ENCODE peak calls at places on chromosomes 6 and 20, in six cellular contexts. L is SK-N-SH, I is H1, W is K562, T is HCT116, Q is HepG2. G is an unnamed sample.

GRCh38 chr6:25166955-25167753 is 112.0 kb upstream of the CARMIL1 start:
- DNase-seq in L (peak), I (no peak), W (no peak), T (no peak), Q (no peak), G (no peak)

GRCh38 chr6:155628315-155628714 is 172.7 kb upstream of the NOX3 start:
- DNase-seq in L (no peak), I (no peak), W (peak), T (no peak), Q (no peak), G (no peak)

GRCh38 chr6:123091091-123091895 is 95.3 kb downstream of the CLVS2 start:
- DNase-seq in L (peak), I (no peak), W (no peak), T (no peak), Q (peak), G (no peak)

GRCh38 chr6:105791569-105792318 is 294.4 kb upstream of the PRDM1 start:
- DNase-seq in L (no peak), I (no peak), W (no peak), T (no peak), Q (no peak), G (no peak)

GRCh38 chr6:142566628-142567396 is 265.0 kb downstream of the ADGRG6 start:
- DNase-seq in L (peak), I (peak), W (peak), T (peak), Q (peak), G (peak)

GRCh38 chr6:153989989-153990388 is 49.1 kb upstream of the OPRM1 start:
- DNase-seq in L (no peak), I (no peak), W (no peak), T (no peak), Q (peak), G (no peak)

GRCh38 chr6:11500008-11500407 is 37.5 kb upstream of the TMEM170B start:
- DNase-seq in L (no peak), I (no peak), W (no peak), T (no peak), Q (no peak), G (no peak)

GRCh38 chr6:4891171-4891570 is 112.7 kb downstream of the RPP40 start:
- DNase-seq in L (no peak), I (no peak), W (no peak), T (no peak), Q (no peak), G (no peak)

GRCh38 chr20:46308258-46309157 is at the start of gene CDH22:
- DNase-seq in L (peak), I (no peak), W (peak), T (peak), Q (peak), G (peak)

GRCh38 chr6:42562788-42563187 is 1.0 kb upstream of the UBR2 start:
- DNase-seq in L (no peak), I (no peak), W (no peak), T (no peak), Q (no peak), G (no peak)

GRCh38 chr6:2190661-2191389 is 54.6 kb downstream of the GMDS start:
- DNase-seq in L (peak), I (no peak), W (no peak), T (no peak), Q (no peak), G (no peak)

GRCh38 chr6:44627091-44627878 is 239.8 kb downstream of the CDC5L start:
- DNase-seq in L (no peak), I (no peak), W (no peak), T (no peak), Q (no peak), G (no peak)

GRCh38 chr6:29146154-29146553 is 24.6 kb upstream of the OR2J2 start:
- DNase-seq in L (no peak), I (no peak), W (no peak), T (no peak), Q (peak), G (no peak)

GRCh38 chr6:71383891-71384489 is 95.4 kb downstream of the OGFRL1 start:
- DNase-seq in L (peak), I (no peak), W (peak), T (peak), Q (peak), G (no peak)

GRCh38 chr20:31785089-31785488 is 34.1 kb upstream of the MYLK2 start:
- DNase-seq in L (no peak), I (no peak), W (no peak), T (no peak), Q (no peak), G (no peak)

GRCh38 chr6:129186988-129187387 is 304.1 kb downstream of the LAMA2 start:
- DNase-seq in L (no peak), I (no peak), W (no peak), T (peak), Q (no peak), G (no peak)

GRCh38 chr6:32212076-32212760 is 11.6 kb downstream of the NOTCH4 start:
- DNase-seq in L (no peak), I (no peak), W (no peak), T (no peak), Q (no peak), G (no peak)

GRCh38 chr20:50977066-50978045 is 18.7 kb downstream of the MOCS3 start:
- DNase-seq in L (no peak), I (no peak), W (no peak), T (no peak), Q (no peak), G (no peak)

GRCh38 chr6:137451926-137452325 is 42.3 kb downstream of the OLIG3 start:
- DNase-seq in L (no peak), I (no peak), W (no peak), T (no peak), Q (no peak), G (no peak)

GRCh38 chr6:137977814-137978213 is 110.8 kb downstream of the TNFAIP3 start:
- DNase-seq in L (no peak), I (no peak), W (no peak), T (no peak), Q (no peak), G (no peak)

GRCh38 chr6:33208089-33208967 is at the start of gene RING1:
- DNase-seq in L (peak), I (no peak), W (peak), T (no peak), Q (peak), G (no peak)

DNA sequence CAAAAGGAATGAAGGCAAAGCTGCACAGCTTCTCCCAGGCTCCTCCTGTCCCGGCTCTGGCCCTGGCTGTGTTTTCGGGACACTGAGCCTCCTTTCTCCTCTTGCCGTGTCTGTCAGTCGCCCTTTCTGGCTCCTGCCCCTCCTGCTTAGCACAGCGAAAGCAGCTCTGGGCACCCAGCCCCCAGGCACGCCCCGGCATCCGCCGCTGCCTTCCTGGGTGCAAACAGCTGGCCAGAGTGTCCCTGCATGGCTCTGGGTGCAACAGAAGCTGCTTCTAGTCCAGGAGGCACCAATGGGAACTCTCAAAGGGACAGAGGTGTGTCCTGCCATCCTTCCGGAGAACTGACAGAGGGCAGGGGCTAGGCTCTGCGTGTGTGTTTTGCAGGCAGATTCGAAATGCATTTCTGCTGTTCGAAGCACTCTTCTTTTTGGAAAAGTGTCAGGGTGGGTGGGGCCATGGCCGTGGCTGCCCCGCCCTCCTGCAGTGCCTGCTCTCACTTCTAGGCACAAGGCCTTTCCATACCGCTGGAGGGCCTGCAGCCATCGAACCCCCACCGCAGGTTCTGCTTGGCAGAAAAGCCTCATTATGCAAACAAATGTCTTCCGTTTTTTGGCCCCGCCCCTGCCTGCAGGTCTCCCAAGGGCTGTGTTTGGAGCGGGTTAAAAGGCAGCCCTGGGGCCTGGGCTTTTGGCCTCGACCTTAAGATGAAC is 15.5 kb downstream of the COL9A3 start:
- DNase-seq in L (peak), I (no peak), W (peak), T (peak), Q (no peak), G (peak)
- TF ChIP-seq YY1 in L (no peak), I (no peak), W (peak), T (no peak), Q (no peak), G (no peak)

GRCh38 chr6:158654498-158654897 is 4.6 kb downstream of the SYTL3 start:
- DNase-seq in L (peak), I (no peak), W (peak), T (no peak), Q (peak), G (no peak)
- H3K9ac ChIP-seq in L (peak), I (no peak), W (no peak), T (peak), Q (no peak), G (no peak)

DNA sequence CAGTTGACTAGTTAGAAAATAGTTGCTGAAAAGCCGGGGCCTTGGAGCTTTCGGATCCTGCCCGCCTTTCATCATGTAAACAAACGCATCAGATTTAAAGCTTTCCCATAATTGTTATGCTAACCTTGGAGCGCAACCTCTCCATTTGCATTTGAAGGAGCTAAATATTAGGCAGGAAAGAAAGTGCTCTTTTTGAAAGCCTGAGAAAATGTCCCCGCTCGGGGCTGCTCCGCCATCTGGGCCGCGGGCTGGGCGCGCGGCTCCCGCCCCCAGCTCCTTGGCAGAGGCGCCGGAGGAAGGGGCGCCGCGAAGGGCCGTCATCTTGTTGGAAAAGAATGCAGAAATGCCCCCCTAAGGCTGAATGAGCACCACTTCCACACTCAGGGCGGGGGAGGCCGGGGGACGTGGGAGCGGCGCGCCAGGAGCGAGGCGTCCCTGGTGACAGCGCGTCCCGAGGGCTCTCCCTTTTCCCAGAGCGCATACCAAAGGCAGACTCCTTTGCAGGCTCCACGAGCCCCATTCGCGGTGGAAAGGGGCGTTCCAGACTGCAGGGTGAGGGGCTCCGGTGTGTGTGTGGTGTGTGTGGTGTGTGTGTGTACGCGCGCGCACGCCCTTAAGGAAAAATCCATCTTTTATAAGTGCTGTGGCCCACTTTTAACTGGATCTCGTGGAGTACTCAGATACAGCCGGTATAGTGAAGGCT is 145.6 kb upstream of the ID4 start:
- DNase-seq in L (peak), I (peak), W (no peak), T (no peak), Q (no peak), G (peak)
- H3K4me3 ChIP-seq in L (peak), I (peak), W (no peak), T (no peak), Q (no peak), G (peak)

GRCh38 chr6:6790891-6791290 is 202.4 kb downstream of the LY86 start:
- DNase-seq in L (no peak), I (no peak), W (no peak), T (peak), Q (peak), G (no peak)
- TF ChIP-seq YY1 in L (no peak), I (no peak), W (no peak), T (peak), Q (no peak), G (no peak)